ENCODE peak calls at places on chromosome 18, in seven cellular contexts. One of them, this sample, is unnamed.

GRCh38 chr18:74146756-74147155 is 878 bp downstream of the FBXO15 start:
- DNase-seq in uterus: no peak
- DNase-seq in ascending aorta: no peak
- DNase-seq in BJ: peak
- DNase-seq in body of pancreas: no peak
- DNase-seq in IMR-90: peak
- DNase-seq in fibroblast of pulmonary artery: no peak
- DNase-seq in this sample: no peak

GRCh38 chr18:42458226-42458625 is 503.2 kb downstream of the PIK3C3 start:
- DNase-seq in uterus: no peak
- DNase-seq in ascending aorta: no peak
- DNase-seq in BJ: no peak
- DNase-seq in body of pancreas: no peak
- DNase-seq in IMR-90: no peak
- DNase-seq in fibroblast of pulmonary artery: no peak
- DNase-seq in this sample: no peak

GRCh38 chr18:50177294-50177992 is 17.5 kb downstream of the MYO5B start:
- DNase-seq in uterus: no peak
- DNase-seq in ascending aorta: no peak
- DNase-seq in BJ: no peak
- DNase-seq in body of pancreas: no peak
- DNase-seq in IMR-90: no peak
- DNase-seq in fibroblast of pulmonary artery: no peak
- DNase-seq in this sample: peak

GRCh38 chr18:25348361-25349130 is 3.4 kb downstream of the ZNF521 start:
- DNase-seq in uterus: no peak
- DNase-seq in ascending aorta: no peak
- DNase-seq in BJ: no peak
- DNase-seq in body of pancreas: no peak
- DNase-seq in IMR-90: no peak
- DNase-seq in fibroblast of pulmonary artery: no peak
- DNase-seq in this sample: no peak

GRCh38 chr18:27778441-27778840 is 398.5 kb downstream of the CDH2 start:
- DNase-seq in uterus: no peak
- DNase-seq in ascending aorta: no peak
- DNase-seq in BJ: no peak
- DNase-seq in body of pancreas: no peak
- DNase-seq in IMR-90: peak
- DNase-seq in fibroblast of pulmonary artery: peak
- DNase-seq in this sample: no peak

GRCh38 chr18:11310476-11311086 is 161.2 kb upstream of the PIEZO2 start:
- DNase-seq in uterus: no peak
- DNase-seq in ascending aorta: no peak
- DNase-seq in BJ: no peak
- DNase-seq in body of pancreas: peak
- DNase-seq in IMR-90: peak
- DNase-seq in fibroblast of pulmonary artery: peak
- DNase-seq in this sample: no peak

GRCh38 chr18:3367491-3368091 is 82.4 kb upstream of the TGIF1 start:
- DNase-seq in uterus: no peak
- DNase-seq in ascending aorta: no peak
- DNase-seq in BJ: peak
- DNase-seq in body of pancreas: no peak
- DNase-seq in IMR-90: peak
- DNase-seq in fibroblast of pulmonary artery: peak
- DNase-seq in this sample: no peak

GRCh38 chr18:32271649-32272324 is 81.9 kb downstream of the MEP1B start:
- DNase-seq in uterus: no peak
- DNase-seq in ascending aorta: no peak
- DNase-seq in BJ: no peak
- DNase-seq in body of pancreas: no peak
- DNase-seq in IMR-90: peak
- DNase-seq in fibroblast of pulmonary artery: peak
- DNase-seq in this sample: no peak

GRCh38 chr18:41875094-41875780 is 79.8 kb upstream of the PIK3C3 start:
- DNase-seq in uterus: no peak
- DNase-seq in ascending aorta: no peak
- DNase-seq in BJ: no peak
- DNase-seq in body of pancreas: no peak
- DNase-seq in IMR-90: peak
- DNase-seq in fibroblast of pulmonary artery: peak
- DNase-seq in this sample: no peak

GRCh38 chr18:31325051-31325450 is 7.1 kb downstream of the DSG1 start:
- DNase-seq in uterus: no peak
- DNase-seq in ascending aorta: no peak
- DNase-seq in BJ: no peak
- DNase-seq in body of pancreas: no peak
- DNase-seq in IMR-90: peak
- DNase-seq in fibroblast of pulmonary artery: peak
- DNase-seq in this sample: no peak

GRCh38 chr18:64419156-64419555 is 270.3 kb upstream of the LINC00305 start:
- DNase-seq in uterus: no peak
- DNase-seq in ascending aorta: no peak
- DNase-seq in BJ: no peak
- DNase-seq in body of pancreas: no peak
- DNase-seq in IMR-90: no peak
- DNase-seq in fibroblast of pulmonary artery: no peak
- DNase-seq in this sample: no peak

GRCh38 chr18:400466-400865 is 100.0 kb downstream of the COLEC12 start:
- DNase-seq in uterus: no peak
- DNase-seq in ascending aorta: no peak
- DNase-seq in BJ: peak
- DNase-seq in body of pancreas: no peak
- DNase-seq in IMR-90: peak
- DNase-seq in fibroblast of pulmonary artery: peak
- DNase-seq in this sample: no peak

GRCh38 chr18:4004176-4004829 is 450.8 kb downstream of the DLGAP1 start:
- DNase-seq in uterus: no peak
- DNase-seq in ascending aorta: no peak
- DNase-seq in BJ: no peak
- DNase-seq in body of pancreas: no peak
- DNase-seq in IMR-90: peak
- DNase-seq in fibroblast of pulmonary artery: no peak
- DNase-seq in this sample: no peak

GRCh38 chr18:78642561-78643398 is 336.8 kb upstream of the SALL3 start:
- DNase-seq in uterus: no peak
- DNase-seq in ascending aorta: no peak
- DNase-seq in BJ: no peak
- DNase-seq in body of pancreas: no peak
- DNase-seq in IMR-90: no peak
- DNase-seq in fibroblast of pulmonary artery: no peak
- DNase-seq in this sample: no peak

GRCh38 chr18:47087676-47088075 is 52.3 kb upstream of the ELOA2 start:
- DNase-seq in uterus: no peak
- DNase-seq in ascending aorta: no peak
- DNase-seq in BJ: no peak
- DNase-seq in body of pancreas: no peak
- DNase-seq in IMR-90: no peak
- DNase-seq in fibroblast of pulmonary artery: no peak
- DNase-seq in this sample: no peak

GRCh38 chr18:77134611-77135010 is 2.0 kb upstream of the MBP start:
- DNase-seq in uterus: no peak
- DNase-seq in ascending aorta: no peak
- DNase-seq in BJ: no peak
- DNase-seq in body of pancreas: no peak
- DNase-seq in IMR-90: no peak
- DNase-seq in fibroblast of pulmonary artery: no peak
- DNase-seq in this sample: no peak

GRCh38 chr18:9137168-9138066 is 836 bp downstream of the ANKRD12 start:
- DNase-seq in uterus: peak
- DNase-seq in ascending aorta: no peak
- DNase-seq in BJ: no peak
- DNase-seq in body of pancreas: peak
- DNase-seq in IMR-90: peak
- DNase-seq in fibroblast of pulmonary artery: peak
- DNase-seq in this sample: peak

GRCh38 chr18:61335737-61336555 is 2.7 kb downstream of the CDH20 start:
- DNase-seq in uterus: no peak
- DNase-seq in ascending aorta: no peak
- DNase-seq in BJ: no peak
- DNase-seq in body of pancreas: no peak
- DNase-seq in IMR-90: no peak
- DNase-seq in fibroblast of pulmonary artery: no peak
- DNase-seq in this sample: no peak

GRCh38 chr18:55152801-55153200 is 193.5 kb upstream of the CCDC68 start:
- DNase-seq in uterus: no peak
- DNase-seq in ascending aorta: no peak
- DNase-seq in BJ: no peak
- DNase-seq in body of pancreas: no peak
- DNase-seq in IMR-90: peak
- DNase-seq in fibroblast of pulmonary artery: peak
- DNase-seq in this sample: no peak

GRCh38 chr18:48839819-48840490 is 110.8 kb downstream of the SMAD7 start:
- DNase-seq in uterus: no peak
- DNase-seq in ascending aorta: no peak
- DNase-seq in BJ: no peak
- DNase-seq in body of pancreas: no peak
- DNase-seq in IMR-90: no peak
- DNase-seq in fibroblast of pulmonary artery: no peak
- DNase-seq in this sample: peak
- H3K4me3 ChIP-seq in uterus: no peak
- H3K4me3 ChIP-seq in ascending aorta: no peak
- H3K4me3 ChIP-seq in BJ: no peak
- H3K4me3 ChIP-seq in body of pancreas: no peak
- H3K4me3 ChIP-seq in IMR-90: no peak
- H3K4me3 ChIP-seq in fibroblast of pulmonary artery: no peak
- H3K4me3 ChIP-seq in this sample: no peak

DNA sequence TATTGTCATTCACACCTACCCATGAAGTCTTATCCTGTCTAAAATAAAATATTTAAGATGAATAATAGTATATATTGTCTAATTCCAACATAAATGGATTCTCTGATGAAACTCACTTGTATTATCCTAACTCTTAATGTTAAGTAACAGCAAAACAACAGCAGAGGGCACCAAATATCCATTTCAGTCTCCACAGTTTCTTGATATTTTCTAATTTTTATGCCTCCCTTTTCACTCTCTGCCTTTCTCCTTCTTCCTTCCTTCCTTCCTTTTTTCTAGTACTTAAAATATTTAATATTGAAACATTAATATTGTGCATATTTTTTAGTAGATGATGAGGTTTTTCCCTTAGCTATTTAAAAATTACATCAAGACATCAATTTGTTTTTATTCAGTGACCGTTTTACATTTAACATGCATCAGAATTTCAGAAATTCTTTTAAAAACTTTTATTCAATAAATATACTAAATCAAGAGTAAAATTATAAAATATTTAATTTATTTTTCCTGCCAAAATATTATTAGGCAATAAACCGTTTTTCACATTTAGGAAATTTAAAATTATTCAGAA is 97.6 kb downstream of the WDR7 start:
- DNase-seq in uterus: no peak
- DNase-seq in ascending aorta: no peak
- DNase-seq in BJ: peak
- DNase-seq in body of pancreas: no peak
- DNase-seq in IMR-90: peak
- DNase-seq in fibroblast of pulmonary artery: peak
- DNase-seq in this sample: no peak
- TF ChIP-seq CTCF in uterus: peak
- TF ChIP-seq CTCF in ascending aorta: peak
- TF ChIP-seq CTCF in BJ: peak
- TF ChIP-seq CTCF in body of pancreas: peak
- TF ChIP-seq CTCF in IMR-90: peak
- TF ChIP-seq CTCF in fibroblast of pulmonary artery: peak
- TF ChIP-seq CTCF in this sample: peak

GRCh38 chr18:70290482-70291294 is 1.8 kb downstream of the SOCS6 start:
- DNase-seq in uterus: no peak
- DNase-seq in ascending aorta: no peak
- DNase-seq in BJ: no peak
- DNase-seq in body of pancreas: no peak
- DNase-seq in IMR-90: no peak
- DNase-seq in fibroblast of pulmonary artery: no peak
- DNase-seq in this sample: no peak
- H3K4me3 ChIP-seq in uterus: peak
- H3K4me3 ChIP-seq in ascending aorta: peak
- H3K4me3 ChIP-seq in BJ: peak
- H3K4me3 ChIP-seq in body of pancreas: no peak
- H3K4me3 ChIP-seq in IMR-90: peak
- H3K4me3 ChIP-seq in fibroblast of pulmonary artery: peak
- H3K4me3 ChIP-seq in this sample: no peak

GRCh38 chr18:22378672-22379282 is 38.9 kb downstream of the CTAGE1 start:
- DNase-seq in uterus: no peak
- DNase-seq in ascending aorta: no peak
- DNase-seq in BJ: no peak
- DNase-seq in body of pancreas: peak
- DNase-seq in IMR-90: peak
- DNase-seq in fibroblast of pulmonary artery: peak
- DNase-seq in this sample: no peak
- TF ChIP-seq CTCF in uterus: peak
- TF ChIP-seq CTCF in ascending aorta: peak
- TF ChIP-seq CTCF in BJ: peak
- TF ChIP-seq CTCF in body of pancreas: peak
- TF ChIP-seq CTCF in IMR-90: peak
- TF ChIP-seq CTCF in fibroblast of pulmonary artery: peak
- TF ChIP-seq CTCF in this sample: no peak

GRCh38 chr18:33670052-33670451 is 92.0 kb downstream of the ASXL3 start:
- DNase-seq in uterus: no peak
- DNase-seq in ascending aorta: no peak
- DNase-seq in BJ: no peak
- DNase-seq in body of pancreas: no peak
- DNase-seq in IMR-90: no peak
- DNase-seq in fibroblast of pulmonary artery: no peak
- DNase-seq in this sample: no peak

GRCh38 chr18:33677891-33678290 is 99.9 kb downstream of the ASXL3 start:
- DNase-seq in uterus: no peak
- DNase-seq in ascending aorta: no peak
- DNase-seq in BJ: no peak
- DNase-seq in body of pancreas: no peak
- DNase-seq in IMR-90: no peak
- DNase-seq in fibroblast of pulmonary artery: no peak
- DNase-seq in this sample: no peak

GRCh38 chr18:33669589-33669988 is 91.6 kb downstream of the ASXL3 start:
- DNase-seq in uterus: no peak
- DNase-seq in ascending aorta: no peak
- DNase-seq in BJ: no peak
- DNase-seq in body of pancreas: no peak
- DNase-seq in IMR-90: no peak
- DNase-seq in fibroblast of pulmonary artery: no peak
- DNase-seq in this sample: no peak

GRCh38 chr18:33676593-33676992 is 98.6 kb downstream of the ASXL3 start:
- DNase-seq in uterus: no peak
- DNase-seq in ascending aorta: no peak
- DNase-seq in BJ: no peak
- DNase-seq in body of pancreas: no peak
- DNase-seq in IMR-90: no peak
- DNase-seq in fibroblast of pulmonary artery: no peak
- DNase-seq in this sample: no peak

GRCh38 chr18:33673689-33674088 is 95.7 kb downstream of the ASXL3 start:
- DNase-seq in uterus: no peak
- DNase-seq in ascending aorta: no peak
- DNase-seq in BJ: no peak
- DNase-seq in body of pancreas: no peak
- DNase-seq in IMR-90: no peak
- DNase-seq in fibroblast of pulmonary artery: no peak
- DNase-seq in this sample: no peak
- H3K4me3 ChIP-seq in uterus: no peak
- H3K4me3 ChIP-seq in ascending aorta: no peak
- H3K4me3 ChIP-seq in BJ: no peak
- H3K4me3 ChIP-seq in body of pancreas: no peak
- H3K4me3 ChIP-seq in IMR-90: no peak
- H3K4me3 ChIP-seq in fibroblast of pulmonary artery: no peak
- H3K4me3 ChIP-seq in this sample: no peak